ENCODE peak calls at places on chromosomes 4 and X, in ten cellular contexts. A is HepG2, B is sigmoid colon, L is prostate gland, K is suprapubic skin, X is stomach, O is breast epithelium, J is K562, E is HCT116, Y is H1. S is an unnamed sample. For H3K4me1, the result is how much of the 10 kb centered on the place peaks cover.

GRCh38 chr4:10761903-10762302 is 77.3 kb upstream of the CLNK start:
- DNase-seq in A (no peak), B (no peak), L (no peak), K (no peak), X (no peak), O (no peak), J (no peak), E (no peak), Y (no peak), S (no peak)

GRCh38 chrX:119249836-119250340 is 13.8 kb downstream of the PGRMC1 start:
- DNase-seq in A (no peak), B (no peak), L (no peak), K (no peak), X (no peak), O (no peak), J (no peak), E (no peak), Y (no peak), S (no peak)

GRCh38 chr4:146098978-146099377 is 76.5 kb upstream of the LSM6 start:
- DNase-seq in A (no peak), B (no peak), L (no peak), K (no peak), X (no peak), O (no peak), J (no peak), E (no peak), Y (no peak), S (no peak)

GRCh38 chr4:168900080-168900479 is 110.0 kb downstream of the CBR4 start:
- DNase-seq in A (no peak), B (peak), L (no peak), K (peak), X (no peak), O (no peak), J (no peak), E (no peak), Y (no peak), S (no peak)

GRCh38 chrX:108001218-108001814 is 19.1 kb upstream of the TEX13B start:
- DNase-seq in A (peak), B (no peak), L (peak), K (no peak), X (no peak), O (no peak), J (peak), E (peak), Y (no peak), S (no peak)

GRCh38 chrX:40459576-40460158 is 121.1 kb upstream of the ATP6AP2 start:
- DNase-seq in A (no peak), B (no peak), L (no peak), K (no peak), X (no peak), O (no peak), J (no peak), E (no peak), Y (no peak), S (no peak)

GRCh38 chr4:38832624-38833528 is 23.7 kb downstream of the TLR6 start:
- DNase-seq in A (no peak), B (no peak), L (no peak), K (no peak), X (no peak), O (no peak), J (no peak), E (no peak), Y (no peak), S (peak)

GRCh38 chr4:1230316-1230715 is 18.6 kb downstream of the CTBP1 start:
- DNase-seq in A (no peak), B (no peak), L (no peak), K (no peak), X (no peak), O (no peak), J (no peak), E (no peak), Y (no peak), S (no peak)

DNA sequence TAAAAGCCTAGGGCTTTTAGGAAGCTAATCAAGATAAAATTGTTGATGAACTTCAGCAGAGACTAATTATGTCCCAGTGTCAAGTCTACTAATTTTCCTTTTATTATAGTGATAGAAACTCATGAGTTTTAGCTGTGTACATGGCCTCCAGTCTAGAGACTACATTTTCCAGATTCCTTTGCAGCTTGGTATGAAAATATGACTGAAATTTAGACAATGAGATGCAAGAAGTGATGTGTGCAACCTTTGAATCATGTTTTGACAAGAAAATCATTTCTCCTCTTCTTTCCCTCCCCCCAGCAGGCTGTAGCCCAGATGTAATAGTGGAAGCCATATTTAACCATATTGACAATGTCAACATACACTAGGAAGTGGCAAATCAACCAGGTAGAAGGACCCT is 30.3 kb upstream of the IL13RA2 start:
- DNase-seq in A (no peak), B (no peak), L (no peak), K (no peak), X (no peak), O (no peak), J (no peak), E (no peak), Y (no peak), S (no peak)
- TF ChIP-seq POLR2AphosphoS5 in A (no peak), B (no peak), L (no peak), K (no peak), X (no peak), O (no peak), J (no peak), E (no peak), Y (no peak), S (no peak)

GRCh38 chr4:143253156-143253555 is 68.4 kb downstream of the USP38 start:
- DNase-seq in A (no peak), B (no peak), L (no peak), K (no peak), X (no peak), O (no peak), J (no peak), E (no peak), Y (no peak), S (no peak)

GRCh38 chr4:143252478-143252877 is 67.8 kb downstream of the USP38 start:
- DNase-seq in A (no peak), B (no peak), L (no peak), K (no peak), X (no peak), O (no peak), J (no peak), E (no peak), Y (no peak), S (no peak)

GRCh38 chr4:143254479-143255216 is 69.9 kb downstream of the USP38 start:
- DNase-seq in A (no peak), B (no peak), L (no peak), K (no peak), X (no peak), O (no peak), J (peak), E (no peak), Y (peak), S (no peak)

GRCh38 chr4:143260750-143261149 is 75.9 kb upstream of the GAB1 start:
- DNase-seq in A (no peak), B (no peak), L (no peak), K (no peak), X (no peak), O (no peak), J (no peak), E (no peak), Y (no peak), S (no peak)

DNA sequence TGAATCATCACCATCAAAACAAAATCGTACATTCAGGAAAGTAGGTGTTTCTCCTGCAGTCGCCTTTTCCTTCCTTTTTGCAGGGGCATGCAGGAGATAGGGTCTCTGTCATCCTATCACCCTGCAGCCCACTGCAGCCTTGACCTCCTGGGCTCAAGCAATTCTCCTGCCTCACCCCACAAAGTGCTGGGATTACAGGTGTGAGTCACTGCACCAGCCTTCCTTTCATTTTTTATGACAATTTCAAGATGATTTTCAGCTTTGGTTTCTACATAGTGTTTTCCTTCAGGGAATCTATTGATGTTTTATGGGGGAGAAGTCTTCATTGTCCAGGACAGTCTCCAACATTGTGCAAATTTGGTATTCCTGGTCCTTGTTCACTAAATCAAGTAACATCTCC is 71.7 kb downstream of the USP38 start:
- DNase-seq in A (no peak), B (no peak), L (no peak), K (no peak), X (no peak), O (no peak), J (no peak), E (no peak), Y (no peak), S (no peak)
- H3K4me1 ChIP-seq in A (under half), B (under half), L (under half), K (under half), X (under half), O (under half), J (under half), E (under half), Y (under half), S (under half)

DNA sequence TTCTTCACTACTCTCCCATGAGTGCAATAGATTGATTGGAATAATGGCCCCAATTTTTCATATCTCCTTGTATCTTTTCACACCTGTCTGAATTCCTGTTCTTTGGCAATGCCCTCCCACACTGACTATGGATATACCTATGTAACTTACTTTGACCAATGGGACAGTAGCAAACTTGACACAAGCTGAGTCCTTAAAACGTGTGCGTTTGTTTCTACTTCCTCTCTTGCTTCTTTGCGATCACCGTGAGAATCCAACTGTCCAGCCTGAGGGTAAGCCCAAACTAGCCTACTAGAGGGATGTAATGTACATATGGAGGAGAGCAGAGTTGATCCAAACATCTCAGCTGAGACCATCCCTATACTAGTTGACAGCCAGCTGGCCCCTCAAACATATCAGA is 19.3 kb downstream of the TEC start:
- DNase-seq in A (no peak), B (no peak), L (no peak), K (no peak), X (no peak), O (no peak), J (no peak), E (no peak), Y (no peak), S (no peak)
- TF ChIP-seq POLR2A in A (no peak), B (no peak), L (no peak), K (no peak), X (no peak), O (no peak), J (no peak), E (no peak), Y (no peak), S (no peak)

GRCh38 chr4:123893746-123894095 is 497.1 kb downstream of the SPRY1 start:
- DNase-seq in A (no peak), B (no peak), L (no peak), K (no peak), X (no peak), O (no peak), J (no peak), E (no peak), Y (no peak), S (no peak)

GRCh38 chr4:123890889-123891288 is 494.3 kb downstream of the SPRY1 start:
- DNase-seq in A (no peak), B (no peak), L (no peak), K (no peak), X (no peak), O (no peak), J (no peak), E (no peak), Y (no peak), S (no peak)

GRCh38 chr4:123891901-123892300 is 495.3 kb downstream of the SPRY1 start:
- DNase-seq in A (no peak), B (no peak), L (no peak), K (no peak), X (no peak), O (no peak), J (no peak), E (no peak), Y (no peak), S (no peak)

GRCh38 chr4:123892368-123892961 is 495.9 kb downstream of the SPRY1 start:
- DNase-seq in A (no peak), B (no peak), L (no peak), K (no peak), X (no peak), O (no peak), J (no peak), E (no peak), Y (no peak), S (no peak)

DNA sequence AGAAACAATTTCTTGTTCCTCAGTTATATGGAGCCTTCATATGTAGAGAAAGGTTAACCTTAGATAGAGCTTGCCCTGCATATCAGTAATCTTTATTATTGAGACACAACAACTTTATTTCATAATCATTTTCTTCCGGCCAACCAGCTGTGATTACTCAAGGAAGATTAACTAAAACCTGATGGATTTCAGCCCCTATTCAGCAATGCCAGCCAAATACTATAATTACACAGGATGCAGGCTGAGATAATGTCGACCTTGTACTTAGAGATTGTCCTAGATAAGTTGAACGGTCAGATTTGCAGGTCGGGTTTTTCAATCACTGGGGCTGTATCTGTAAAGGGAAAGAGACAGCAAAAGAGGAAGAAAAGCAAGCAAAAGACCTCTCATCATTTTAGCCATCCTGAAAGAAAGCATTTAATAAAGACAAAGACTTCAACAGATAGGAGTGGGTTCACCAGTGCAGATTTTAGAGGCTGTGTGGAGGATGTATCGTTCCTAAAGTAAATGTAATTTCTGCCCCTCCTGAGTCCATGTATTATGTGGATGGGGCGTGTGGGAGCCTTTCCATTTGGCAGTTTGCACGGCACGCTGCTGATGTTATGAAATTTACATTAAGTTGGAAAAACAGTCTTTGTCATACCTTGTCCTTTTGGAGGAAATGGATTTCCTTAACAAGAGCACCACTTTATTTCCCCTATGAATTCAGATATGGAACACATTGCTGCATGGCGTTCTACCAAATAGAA is 496.6 kb downstream of the SPRY1 start:
- DNase-seq in A (peak), B (no peak), L (no peak), K (no peak), X (no peak), O (no peak), J (no peak), E (no peak), Y (no peak), S (no peak)
- TF ChIP-seq POLR2AphosphoS5 in A (no peak), B (peak), L (no peak), K (no peak), X (peak), O (no peak), J (no peak), E (no peak), Y (no peak), S (no peak)

GRCh38 chr4:118968006-118968405 is 79.4 kb downstream of the SYNPO2 start:
- DNase-seq in A (no peak), B (peak), L (peak), K (no peak), X (peak), O (peak), J (no peak), E (no peak), Y (peak), S (no peak)
- H3K4me1 ChIP-seq in A (under half), B (half or more), L (under half), K (under half), X (half or more), O (under half), J (under half), E (under half), Y (under half), S (under half)

DNA sequence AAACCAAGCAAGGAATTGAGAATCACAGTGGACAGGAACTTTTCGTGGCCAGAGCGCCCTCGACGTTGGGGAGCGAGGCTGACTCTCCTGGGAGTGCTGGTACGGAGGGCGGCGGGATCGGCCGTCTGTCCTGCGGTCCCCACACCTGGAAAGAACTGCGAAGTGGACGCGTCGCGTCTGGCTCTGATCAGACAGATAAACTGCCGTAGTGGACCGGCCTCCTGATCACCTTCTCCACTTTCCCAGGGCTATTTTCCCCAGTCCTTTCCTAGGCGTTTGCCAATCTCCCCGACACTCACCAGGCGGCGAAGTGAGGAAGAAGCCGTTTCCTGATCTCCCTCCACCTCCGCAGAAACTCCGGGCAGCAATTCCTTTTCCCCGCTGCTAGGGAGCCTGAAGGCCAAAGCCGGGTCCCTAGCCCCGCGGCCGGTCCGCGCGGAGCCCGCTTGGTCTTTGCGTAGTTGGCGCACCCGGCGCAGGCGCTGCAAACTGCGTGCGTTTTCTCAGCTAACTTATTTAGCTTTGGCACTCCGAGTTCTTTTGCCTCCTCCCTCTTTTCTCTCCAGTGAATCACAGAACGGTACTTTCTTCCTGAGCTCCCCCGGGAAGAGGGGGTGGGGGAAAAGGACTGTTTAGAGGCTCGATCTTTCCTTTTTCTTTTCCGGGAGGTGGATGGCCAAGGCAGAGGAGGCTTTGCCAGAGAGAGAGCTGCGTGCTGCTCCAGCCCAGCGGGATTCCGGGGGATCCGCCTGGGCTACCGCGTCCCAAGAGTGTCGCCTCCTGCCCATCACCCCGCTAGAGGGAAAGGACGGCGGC is at the start of gene ARSJ:
- DNase-seq in A (no peak), B (peak), L (peak), K (peak), X (peak), O (peak), J (no peak), E (peak), Y (peak), S (peak)
- TF ChIP-seq POLR2A in A (no peak), B (peak), L (peak), K (no peak), X (no peak), O (peak), J (no peak), E (no peak), Y (no peak), S (no peak)

DNA sequence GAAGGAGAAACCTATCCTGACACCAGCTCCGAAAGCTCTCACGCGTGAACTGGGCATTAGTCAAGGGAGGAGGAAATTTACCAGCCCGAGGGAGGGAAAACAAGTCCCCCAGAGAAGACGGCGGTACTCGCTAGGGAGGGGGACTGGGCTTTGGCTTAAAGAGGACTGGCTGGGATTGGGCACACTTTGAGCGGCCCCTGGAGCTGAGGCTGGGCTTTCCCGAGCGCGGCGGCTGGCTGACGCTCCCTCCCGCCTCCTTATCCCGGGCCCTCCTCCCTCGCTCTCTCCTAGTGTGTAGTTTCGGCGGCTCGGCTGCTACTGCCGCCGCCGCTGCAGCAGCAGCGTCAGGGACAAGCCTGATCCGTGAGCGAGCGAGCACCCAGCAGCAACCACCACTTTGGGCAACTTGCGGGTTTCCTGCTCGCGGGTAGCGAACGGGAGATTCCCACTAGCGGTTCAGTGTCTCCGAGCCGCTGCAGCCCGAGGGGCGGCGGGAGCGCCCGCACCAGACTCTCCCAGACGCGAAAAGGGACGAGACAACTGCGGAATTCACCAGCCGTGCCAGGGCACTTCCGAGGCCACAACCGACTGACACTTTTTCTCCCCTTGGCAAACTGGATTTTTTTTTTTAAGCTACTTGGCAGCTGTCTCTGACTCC is 677 bp upstream of the PCDH7 start:
- DNase-seq in A (no peak), B (peak), L (peak), K (no peak), X (peak), O (no peak), J (no peak), E (no peak), Y (no peak), S (peak)
- TF ChIP-seq POLR2AphosphoS5 in A (no peak), B (peak), L (peak), K (no peak), X (peak), O (no peak), J (no peak), E (no peak), Y (no peak), S (no peak)

DNA sequence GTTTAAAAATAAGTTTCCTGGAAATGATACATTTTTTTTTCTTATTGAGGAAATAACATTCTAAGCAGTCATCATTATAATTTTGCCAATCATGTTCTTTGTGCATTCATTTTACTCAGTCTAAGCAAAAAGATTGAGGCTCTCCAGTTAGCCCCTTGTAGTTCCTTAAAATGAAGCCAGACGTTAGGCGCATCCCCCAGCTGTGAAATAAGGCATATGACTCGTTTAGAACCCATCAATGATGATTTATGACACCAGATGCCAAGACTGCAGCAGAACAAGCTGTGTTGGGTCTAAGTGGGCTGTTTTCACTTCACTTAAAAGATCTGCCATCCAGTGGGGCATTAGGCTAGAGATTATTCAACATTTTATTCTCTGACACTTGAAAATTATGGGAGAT is 17.0 kb downstream of the PDGFC start:
- DNase-seq in A (no peak), B (no peak), L (no peak), K (no peak), X (no peak), O (no peak), J (no peak), E (no peak), Y (no peak), S (peak)
- H3K4me1 ChIP-seq in A (under half), B (half or more), L (under half), K (under half), X (half or more), O (under half), J (under half), E (under half), Y (under half), S (under half)

S was measured in upper lobe of left lung.